ENCODE peak calls at places on chromosomes 13 and 19, in six cellular contexts. C, A, M, W, N and T are unnamed samples.

GRCh38 chr19:51325161-51325979 is 13.9 kb downstream of the IGLON5 start:
- DNase-seq in C (no peak), A (no peak), M (no peak), W (no peak), N (no peak), T (no peak)

GRCh38 chr13:110636701-110637201 is 21.4 kb downstream of the NAXD start:
- DNase-seq in C (no peak), A (no peak), M (no peak), W (no peak), N (no peak), T (no peak)

GRCh38 chr13:30255696-30256095 is 51.7 kb downstream of the KATNAL1 start:
- DNase-seq in C (no peak), A (no peak), M (no peak), W (no peak), N (no peak), T (no peak)

GRCh38 chr13:24217601-24218281 is 57.2 kb downstream of the SPATA13 start:
- DNase-seq in C (no peak), A (no peak), M (no peak), W (peak; percentile 38), N (no peak), T (no peak)

GRCh38 chr13:108427355-108427754 is 157.8 kb downstream of the TNFSF13B start:
- DNase-seq in C (no peak), A (no peak), M (no peak), W (no peak), N (no peak), T (no peak)

GRCh38 chr13:23656637-23657036 is 86.4 kb downstream of the TNFRSF19 start:
- DNase-seq in C (peak; percentile 90), A (no peak), M (no peak), W (no peak), N (no peak), T (no peak)

GRCh38 chr19:2618611-2619010 is 83.9 kb downstream of the GNG7 start:
- DNase-seq in C (no peak), A (peak; percentile 41), M (peak; percentile 69), W (no peak), N (no peak), T (peak; percentile 36)

GRCh38 chr19:13847900-13848677 is 28.8 kb upstream of the NANOS3 start:
- DNase-seq in C (no peak), A (no peak), M (no peak), W (no peak), N (no peak), T (no peak)

GRCh38 chr19:869245-870177 is 10.0 kb downstream of the CFD start:
- DNase-seq in C (no peak), A (no peak), M (no peak), W (peak; percentile 12), N (no peak), T (no peak)

GRCh38 chr13:108225440-108225839 is 7.2 kb downstream of the ABHD13 start:
- DNase-seq in C (no peak), A (no peak), M (no peak), W (no peak), N (no peak), T (no peak)

GRCh38 chr13:97528518-97528917 is 94.5 kb downstream of the RAP2A start:
- DNase-seq in C (no peak), A (no peak), M (no peak), W (no peak), N (no peak), T (no peak)

GRCh38 chr19:8361921-8362793 is 1.8 kb upstream of the ANGPTL4 start:
- DNase-seq in C (peak; percentile 83), A (no peak), M (no peak), W (peak; percentile 95), N (peak; percentile 73), T (no peak)

GRCh38 chr19:18292810-18293641 is 11.6 kb upstream of the JUND start:
- DNase-seq in C (no peak), A (no peak), M (no peak), W (peak; percentile 63), N (peak; percentile 31), T (no peak)

GRCh38 chr13:72221276-72221962 is 354.4 kb upstream of the DACH1 start:
- DNase-seq in C (no peak), A (no peak), M (no peak), W (no peak), N (no peak), T (no peak)

GRCh38 chr13:24184265-24184841 is 23.8 kb downstream of the SPATA13 start:
- DNase-seq in C (no peak), A (no peak), M (no peak), W (no peak), N (no peak), T (no peak)

GRCh38 chr19:8654591-8655339 is 24.3 kb downstream of the NFILZ start:
- DNase-seq in C (no peak), A (peak; percentile 42), M (peak; percentile 53), W (no peak), N (peak; percentile 13), T (peak; percentile 45)

GRCh38 chr13:24985102-24985501 is 110.8 kb upstream of the PABPC3 start:
- DNase-seq in C (no peak), A (no peak), M (no peak), W (no peak), N (no peak), T (no peak)

GRCh38 chr13:24662195-24663088 is 17.8 kb upstream of the ATP12A start:
- DNase-seq in C (no peak), A (no peak), M (no peak), W (no peak), N (no peak), T (no peak)

GRCh38 chr13:97858161-97858560 is 95.3 kb upstream of the IPO5 start:
- DNase-seq in C (no peak), A (no peak), M (no peak), W (no peak), N (no peak), T (no peak)

GRCh38 chr13:94323746-94324408 is 155.6 kb downstream of the DCT start:
- DNase-seq in C (no peak), A (peak; percentile 17), M (no peak), W (no peak), N (no peak), T (peak; percentile 9)

GRCh38 chr19:43782689-43783231 is 2.0 kb upstream of the KCNN4 start:
- DNase-seq in C (no peak), A (no peak), M (no peak), W (no peak), N (no peak), T (no peak)

GRCh38 chr19:6219147-6219525 is 60.6 kb downstream of the MLLT1 start:
- DNase-seq in C (no peak), A (no peak), M (no peak), W (no peak), N (no peak), T (no peak)

GRCh38 chr19:56760842-56761241 is 79.7 kb downstream of the PEG3 start:
- DNase-seq in C (no peak), A (no peak), M (no peak), W (no peak), N (no peak), T (no peak)

GRCh38 chr13:46168341-46168740 is 13.6 kb downstream of the LCP1 start:
- DNase-seq in C (no peak), A (no peak), M (peak; percentile 27), W (no peak), N (no peak), T (peak; percentile 40)

GRCh38 chr19:17580470-17581000 is 25.1 kb downstream of the COLGALT1 start:
- DNase-seq in C (no peak), A (no peak), M (no peak), W (no peak), N (no peak), T (no peak)